ENCODE peak calls at places on chromosome 7, in four cellular contexts. N is adrenal gland, M is spleen, F is IMR-90. W is an unnamed sample.

GRCh38 chr7:27148031-27148775 is 629 bp upstream of the HOXA6 start:
- DNase-seq in M (peak), F (no peak), N (peak), W (peak)

GRCh38 chr7:4072161-4072925 is 609.8 kb upstream of the FOXK1 start:
- DNase-seq in N (no peak), F (no peak), M (no peak), W (no peak)

GRCh38 chr7:35761882-35762720 is 38.8 kb upstream of the SEPTIN7 start:
- DNase-seq in N (no peak), F (peak), M (no peak), W (no peak)

GRCh38 chr7:127252380-127252718 is 392 bp downstream of the GRM8 start:
- DNase-seq in F (no peak), N (no peak), M (no peak), W (no peak)

GRCh38 chr7:47454066-47454950 is 127.6 kb downstream of the TNS3 start:
- DNase-seq in N (no peak), M (no peak), F (peak), W (peak)

GRCh38 chr7:27955596-27955995 is 215.6 kb downstream of the TAX1BP1 start:
- DNase-seq in N (no peak), M (no peak), F (no peak), W (no peak)

GRCh38 chr7:155551785-155552611 is 5.6 kb upstream of the CNPY1 start:
- DNase-seq in M (no peak), N (no peak), F (no peak), W (no peak)

GRCh38 chr7:42456756-42457276 is 219.8 kb upstream of the GLI3 start:
- DNase-seq in N (no peak), M (no peak), F (no peak), W (no peak)

GRCh38 chr7:100157334-100158228 is 942 bp downstream of the TRAPPC14 start:
- DNase-seq in M (peak), N (peak), F (peak), W (no peak)
- TF ChIP-seq POLR2A in M (no peak), N (no peak), F (no peak), W (no peak)

GRCh38 chr7:76049295-76049694 is 1.4 kb downstream of the MDH2 start:
- DNase-seq in F (no peak), N (no peak), M (no peak), W (no peak)
- H3K4me3 ChIP-seq in F (peak), N (no peak), M (no peak), W (no peak)

GRCh38 chr7:92991190-92991589 is 126.6 kb downstream of the SAMD9 start:
- DNase-seq in N (no peak), F (no peak), M (no peak), W (no peak)

GRCh38 chr7:92997719-92998118 is 120.1 kb downstream of the SAMD9 start:
- DNase-seq in M (no peak), F (no peak), N (no peak), W (no peak)

GRCh38 chr7:92994889-92995288 is 122.9 kb downstream of the SAMD9 start:
- DNase-seq in M (no peak), N (no peak), F (no peak), W (no peak)

DNA sequence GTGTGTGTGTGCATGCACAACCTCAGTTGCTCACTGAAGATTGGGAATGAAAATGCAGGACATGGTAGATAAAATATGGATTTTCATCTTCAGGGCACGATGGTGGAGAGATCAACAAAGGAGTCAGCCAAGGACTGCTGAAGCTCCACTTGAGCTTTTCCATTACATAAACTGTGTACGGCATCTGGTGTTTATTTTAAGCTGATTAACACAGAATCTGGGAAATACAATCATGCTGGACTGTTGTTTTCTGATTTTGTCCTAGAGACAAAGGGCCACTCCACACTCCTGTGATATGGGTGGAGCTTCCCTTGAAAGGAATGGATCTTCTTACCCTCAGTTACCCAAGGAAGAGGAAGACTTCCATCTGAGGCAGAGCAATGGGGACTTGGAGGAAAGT is 120.6 kb downstream of the SAMD9 start:
- DNase-seq in N (no peak), M (no peak), F (no peak), W (no peak)
- TF ChIP-seq CTCF in N (no peak), M (no peak), F (no peak), W (no peak)

DNA sequence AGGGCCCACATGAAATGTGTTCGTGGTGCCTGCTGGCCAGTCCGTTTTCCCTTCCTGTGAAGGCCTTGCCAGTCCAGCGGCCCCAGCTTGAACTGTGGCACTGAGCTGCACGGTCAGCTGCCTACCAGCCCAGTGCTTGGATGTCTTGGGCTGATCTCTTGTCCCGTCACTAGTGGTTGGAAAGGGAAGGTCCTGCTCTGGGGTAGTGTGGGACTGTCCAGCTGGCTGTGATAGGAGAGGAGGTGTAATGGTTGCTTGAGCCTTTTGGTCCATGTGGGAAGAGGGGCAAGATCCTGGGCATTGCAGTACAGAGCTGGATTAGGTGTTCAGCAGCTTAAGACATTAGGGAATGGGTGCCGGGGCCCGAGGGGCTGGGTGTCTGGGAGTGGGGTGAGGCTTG is 15.0 kb downstream of the BUD23 start:
- DNase-seq in N (no peak), F (no peak), M (no peak), W (no peak)
- TF ChIP-seq POLR2A in N (no peak), F (no peak), M (no peak), W (no peak)

GRCh38 chr7:23358152-23358674 is 59.1 kb downstream of the MALSU1 start:
- DNase-seq in F (no peak), N (no peak), M (no peak), W (no peak)

GRCh38 chr7:23356168-23356567 is 57.0 kb downstream of the MALSU1 start:
- DNase-seq in M (no peak), F (no peak), N (no peak), W (no peak)

GRCh38 chr7:23353172-23353571 is 54.0 kb downstream of the MALSU1 start:
- DNase-seq in F (no peak), M (no peak), N (no peak), W (no peak)

GRCh38 chr7:23357190-23358093 is 58.3 kb downstream of the MALSU1 start:
- DNase-seq in N (no peak), F (peak), M (no peak), W (no peak)

DNA sequence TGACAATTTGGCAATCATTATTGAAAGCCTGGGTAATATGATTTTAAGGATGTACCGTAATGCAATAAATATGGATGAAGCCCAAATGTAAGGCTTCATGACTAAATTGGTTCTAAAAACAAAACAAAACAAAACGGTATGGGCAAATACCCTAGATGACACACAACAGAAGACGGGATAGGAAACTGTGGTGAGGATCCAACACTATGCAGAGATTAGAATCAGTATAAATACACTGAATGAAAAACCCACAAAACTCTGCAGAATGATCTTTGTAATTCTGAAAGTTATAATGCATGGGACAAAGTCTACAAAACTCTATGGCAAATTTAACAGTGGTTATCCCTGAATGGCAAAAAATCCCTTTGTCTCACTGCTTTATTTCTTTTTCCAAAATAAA is 57.6 kb downstream of the MALSU1 start:
- DNase-seq in M (no peak), N (no peak), F (no peak), W (no peak)
- H3K4me3 ChIP-seq in M (no peak), N (no peak), F (no peak), W (no peak)

GRCh38 chr7:266851-267840 is 22.8 kb upstream of the FOXL3 start:
- DNase-seq in M (peak), N (peak), F (no peak), W (no peak)
- TF ChIP-seq CTCF in M (no peak), N (peak), F (peak), W (peak)

GRCh38 chr7:140294454-140294853 is 103.9 kb downstream of the SLC37A3 start:
- DNase-seq in F (no peak), N (no peak), M (no peak), W (no peak)
- TF ChIP-seq POLR2A in F (no peak), N (no peak), M (no peak), W (no peak)

GRCh38 chr7:44639701-44640321 is 33.4 kb downstream of the OGDH start:
- DNase-seq in N (peak), F (peak), M (no peak), W (no peak)
- H3K4me3 ChIP-seq in N (no peak), F (no peak), M (no peak), W (no peak)

GRCh38 chr7:33671521-33672262 is 233.6 kb upstream of the BMPER start:
- DNase-seq in N (no peak), M (no peak), F (no peak), W (no peak)

GRCh38 chr7:33677556-33677955 is 227.8 kb upstream of the BMPER start:
- DNase-seq in F (peak), M (no peak), N (no peak), W (no peak)

GRCh38 chr7:33678675-33679335 is 226.5 kb upstream of the BMPER start:
- DNase-seq in F (no peak), N (no peak), M (no peak), W (no peak)

GRCh38 chr7:33673029-33673700 is 232.2 kb upstream of the BMPER start:
- DNase-seq in N (no peak), F (no peak), M (no peak), W (no peak)

DNA sequence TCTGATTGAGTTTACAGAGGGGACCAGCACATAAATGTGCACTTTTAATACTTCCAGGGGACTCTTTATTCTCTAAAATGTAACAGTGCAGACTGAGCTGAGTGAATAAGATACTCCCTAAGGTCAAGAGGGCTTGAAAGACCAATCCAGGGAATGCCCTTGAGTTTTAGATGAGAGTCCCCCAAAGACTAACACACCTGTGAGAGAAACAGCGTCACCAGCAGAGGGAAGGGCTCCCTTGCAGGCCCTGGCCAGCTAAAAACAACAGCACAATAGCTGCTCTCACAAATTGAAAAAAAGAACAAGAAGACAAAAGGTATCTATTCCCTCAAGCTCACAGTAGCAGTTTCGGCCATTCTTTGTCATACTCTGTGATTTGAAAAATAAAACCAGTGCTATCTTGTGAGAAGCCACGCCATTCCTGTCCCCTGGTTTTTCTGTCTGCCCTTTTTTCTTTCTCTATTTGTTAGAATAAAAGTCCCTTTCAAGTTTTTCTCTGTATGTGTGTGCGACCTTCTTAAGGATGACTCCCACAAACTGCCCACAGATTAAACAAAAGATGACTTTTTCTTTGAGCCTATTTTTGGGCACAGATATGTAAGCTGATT is 230.4 kb upstream of the BMPER start:
- DNase-seq in N (no peak), F (no peak), M (no peak), W (no peak)
- TF ChIP-seq CTCF in N (no peak), F (no peak), M (no peak), W (no peak)

DNA sequence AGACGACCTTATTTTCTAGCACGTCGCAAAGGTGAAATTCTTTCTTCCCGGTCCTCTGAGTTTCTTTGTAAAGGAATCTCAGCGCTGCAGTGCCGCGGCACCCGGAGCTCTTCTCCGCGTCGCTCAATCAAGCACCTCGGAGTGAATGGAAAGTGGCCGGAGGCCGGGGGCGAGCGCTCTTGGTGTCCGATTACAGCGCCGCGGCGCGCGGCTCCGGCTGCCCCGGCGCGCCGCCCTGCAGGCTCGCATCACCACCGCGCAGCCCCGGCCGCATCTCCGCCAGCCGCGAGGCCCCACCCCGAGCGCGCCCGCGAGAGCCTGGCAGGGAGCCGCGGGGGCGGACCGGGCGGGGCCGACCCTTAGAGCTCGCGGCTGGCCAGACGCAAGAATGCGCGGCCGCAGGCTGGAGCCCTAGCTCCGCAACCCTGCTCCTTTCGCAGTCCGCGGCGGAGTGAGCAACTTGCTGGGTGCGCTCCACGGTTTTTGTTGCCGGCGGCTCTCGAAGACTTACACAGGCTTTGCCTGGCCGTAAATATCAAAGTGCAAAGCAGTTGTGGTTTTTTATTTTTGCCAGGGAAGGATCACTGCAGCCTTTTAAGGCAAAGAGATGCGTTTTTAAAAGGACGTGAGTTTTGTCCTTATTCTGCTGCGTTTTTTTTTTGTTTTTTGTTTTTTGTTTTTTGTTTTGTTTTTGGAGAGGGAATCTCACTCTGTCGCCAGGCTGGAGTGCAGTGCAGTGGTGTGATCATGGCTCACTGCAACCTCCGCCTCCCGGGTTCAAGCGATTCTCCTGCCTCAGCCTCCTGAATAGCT is at the start of gene SEMA3C:
- DNase-seq in F (peak), M (peak), N (peak), W (peak)
- TF ChIP-seq POLR2A in F (peak), M (no peak), N (peak), W (peak)